ENCODE peak calls at places on chromosomes 5 and 9, in seven cellular contexts. One of them, this sample, is unnamed. For H3K27me3, the result is how much of the 10 kb centered on the place peaks cover.

GRCh38 chr5:96969401-96969800 is 33.5 kb downstream of the LNPEP start:
- DNase-seq in tibial artery: no peak
- DNase-seq in GM23338: no peak
- DNase-seq in upper lobe of left lung: no peak
- DNase-seq in heart right ventricle: no peak
- DNase-seq in right cardiac atrium: no peak
- DNase-seq in CD4-positive, CD25-positive, alpha-beta regulatory T cell: no peak
- DNase-seq in this sample: no peak

GRCh38 chr5:22649076-22649475 is 204.1 kb downstream of the CDH12 start:
- DNase-seq in tibial artery: no peak
- DNase-seq in GM23338: no peak
- DNase-seq in upper lobe of left lung: no peak
- DNase-seq in heart right ventricle: no peak
- DNase-seq in right cardiac atrium: no peak
- DNase-seq in CD4-positive, CD25-positive, alpha-beta regulatory T cell: no peak
- DNase-seq in this sample: peak

GRCh38 chr5:28743362-28743761 is 1705.0 kb upstream of the CDH9 start:
- DNase-seq in tibial artery: no peak
- DNase-seq in GM23338: no peak
- DNase-seq in upper lobe of left lung: no peak
- DNase-seq in heart right ventricle: no peak
- DNase-seq in right cardiac atrium: no peak
- DNase-seq in CD4-positive, CD25-positive, alpha-beta regulatory T cell: no peak
- DNase-seq in this sample: no peak

GRCh38 chr9:26324787-26325186 is 567.8 kb downstream of the CAAP1 start:
- DNase-seq in tibial artery: no peak
- DNase-seq in GM23338: no peak
- DNase-seq in upper lobe of left lung: no peak
- DNase-seq in heart right ventricle: no peak
- DNase-seq in right cardiac atrium: no peak
- DNase-seq in CD4-positive, CD25-positive, alpha-beta regulatory T cell: no peak
- DNase-seq in this sample: no peak

GRCh38 chr5:174327317-174327864 is 281.9 kb downstream of the NSG2 start:
- DNase-seq in tibial artery: peak
- DNase-seq in GM23338: peak
- DNase-seq in upper lobe of left lung: no peak
- DNase-seq in heart right ventricle: peak
- DNase-seq in right cardiac atrium: peak
- DNase-seq in CD4-positive, CD25-positive, alpha-beta regulatory T cell: no peak
- DNase-seq in this sample: peak

GRCh38 chr5:133751846-133752245 is 139.5 kb upstream of the FSTL4 start:
- DNase-seq in tibial artery: no peak
- DNase-seq in GM23338: no peak
- DNase-seq in upper lobe of left lung: no peak
- DNase-seq in heart right ventricle: no peak
- DNase-seq in right cardiac atrium: no peak
- DNase-seq in CD4-positive, CD25-positive, alpha-beta regulatory T cell: no peak
- DNase-seq in this sample: no peak

GRCh38 chr9:98455256-98455956 is 200.0 kb upstream of the TBC1D2 start:
- DNase-seq in tibial artery: no peak
- DNase-seq in GM23338: no peak
- DNase-seq in upper lobe of left lung: no peak
- DNase-seq in heart right ventricle: no peak
- DNase-seq in right cardiac atrium: no peak
- DNase-seq in CD4-positive, CD25-positive, alpha-beta regulatory T cell: no peak
- DNase-seq in this sample: no peak

GRCh38 chr5:128116445-128116844 is 32.9 kb downstream of the SLC12A2 start:
- DNase-seq in tibial artery: no peak
- DNase-seq in GM23338: no peak
- DNase-seq in upper lobe of left lung: no peak
- DNase-seq in heart right ventricle: no peak
- DNase-seq in right cardiac atrium: no peak
- DNase-seq in CD4-positive, CD25-positive, alpha-beta regulatory T cell: no peak
- DNase-seq in this sample: no peak

GRCh38 chr5:54009357-54009756 is 301.0 kb downstream of the ARL15 start:
- DNase-seq in tibial artery: no peak
- DNase-seq in GM23338: no peak
- DNase-seq in upper lobe of left lung: no peak
- DNase-seq in heart right ventricle: no peak
- DNase-seq in right cardiac atrium: no peak
- DNase-seq in CD4-positive, CD25-positive, alpha-beta regulatory T cell: no peak
- DNase-seq in this sample: no peak

GRCh38 chr9:68631811-68632210 is 73.2 kb upstream of the PIP5K1B start:
- DNase-seq in tibial artery: no peak
- DNase-seq in GM23338: no peak
- DNase-seq in upper lobe of left lung: no peak
- DNase-seq in heart right ventricle: no peak
- DNase-seq in right cardiac atrium: no peak
- DNase-seq in CD4-positive, CD25-positive, alpha-beta regulatory T cell: no peak
- DNase-seq in this sample: no peak

GRCh38 chr5:10538789-10539684 is 24.8 kb upstream of the ANKRD33B start:
- DNase-seq in tibial artery: no peak
- DNase-seq in GM23338: no peak
- DNase-seq in upper lobe of left lung: no peak
- DNase-seq in heart right ventricle: no peak
- DNase-seq in right cardiac atrium: no peak
- DNase-seq in CD4-positive, CD25-positive, alpha-beta regulatory T cell: no peak
- DNase-seq in this sample: peak

GRCh38 chr9:2622361-2623045 is 916 bp downstream of the VLDLR start:
- DNase-seq in tibial artery: no peak
- DNase-seq in GM23338: peak
- DNase-seq in upper lobe of left lung: peak
- DNase-seq in heart right ventricle: peak
- DNase-seq in right cardiac atrium: peak
- DNase-seq in CD4-positive, CD25-positive, alpha-beta regulatory T cell: no peak
- DNase-seq in this sample: no peak

GRCh38 chr9:131773911-131774379 is 34.1 kb upstream of the RAPGEF1 start:
- DNase-seq in tibial artery: peak
- DNase-seq in GM23338: peak
- DNase-seq in upper lobe of left lung: no peak
- DNase-seq in heart right ventricle: no peak
- DNase-seq in right cardiac atrium: peak
- DNase-seq in CD4-positive, CD25-positive, alpha-beta regulatory T cell: no peak
- DNase-seq in this sample: peak

GRCh38 chr9:131774636-131775035 is 34.8 kb upstream of the RAPGEF1 start:
- DNase-seq in tibial artery: no peak
- DNase-seq in GM23338: no peak
- DNase-seq in upper lobe of left lung: no peak
- DNase-seq in heart right ventricle: no peak
- DNase-seq in right cardiac atrium: no peak
- DNase-seq in CD4-positive, CD25-positive, alpha-beta regulatory T cell: no peak
- DNase-seq in this sample: no peak

GRCh38 chr9:131776036-131776435 is 36.2 kb upstream of the RAPGEF1 start:
- DNase-seq in tibial artery: no peak
- DNase-seq in GM23338: no peak
- DNase-seq in upper lobe of left lung: no peak
- DNase-seq in heart right ventricle: no peak
- DNase-seq in right cardiac atrium: no peak
- DNase-seq in CD4-positive, CD25-positive, alpha-beta regulatory T cell: no peak
- DNase-seq in this sample: no peak

GRCh38 chr9:131771646-131772045 is 31.8 kb upstream of the RAPGEF1 start:
- DNase-seq in tibial artery: no peak
- DNase-seq in GM23338: no peak
- DNase-seq in upper lobe of left lung: no peak
- DNase-seq in heart right ventricle: no peak
- DNase-seq in right cardiac atrium: no peak
- DNase-seq in CD4-positive, CD25-positive, alpha-beta regulatory T cell: no peak
- DNase-seq in this sample: no peak

GRCh38 chr9:131772940-131773339 is 33.1 kb upstream of the RAPGEF1 start:
- DNase-seq in tibial artery: no peak
- DNase-seq in GM23338: no peak
- DNase-seq in upper lobe of left lung: no peak
- DNase-seq in heart right ventricle: no peak
- DNase-seq in right cardiac atrium: no peak
- DNase-seq in CD4-positive, CD25-positive, alpha-beta regulatory T cell: no peak
- DNase-seq in this sample: no peak
- H3K27me3 ChIP-seq in tibial artery: under half
- H3K27me3 ChIP-seq in GM23338: under half
- H3K27me3 ChIP-seq in upper lobe of left lung: under half
- H3K27me3 ChIP-seq in heart right ventricle: under half
- H3K27me3 ChIP-seq in right cardiac atrium: under half
- H3K27me3 ChIP-seq in CD4-positive, CD25-positive, alpha-beta regulatory T cell: under half
- H3K27me3 ChIP-seq in this sample: under half

GRCh38 chr5:165624547-165624946 is 2119.1 kb downstream of the MAT2B start:
- DNase-seq in tibial artery: no peak
- DNase-seq in GM23338: no peak
- DNase-seq in upper lobe of left lung: no peak
- DNase-seq in heart right ventricle: no peak
- DNase-seq in right cardiac atrium: no peak
- DNase-seq in CD4-positive, CD25-positive, alpha-beta regulatory T cell: no peak
- DNase-seq in this sample: no peak

GRCh38 chr5:165626161-165626560 is 2120.7 kb downstream of the MAT2B start:
- DNase-seq in tibial artery: no peak
- DNase-seq in GM23338: no peak
- DNase-seq in upper lobe of left lung: no peak
- DNase-seq in heart right ventricle: no peak
- DNase-seq in right cardiac atrium: no peak
- DNase-seq in CD4-positive, CD25-positive, alpha-beta regulatory T cell: no peak
- DNase-seq in this sample: no peak

GRCh38 chr5:165620394-165620793 is 2115.0 kb downstream of the MAT2B start:
- DNase-seq in tibial artery: no peak
- DNase-seq in GM23338: no peak
- DNase-seq in upper lobe of left lung: no peak
- DNase-seq in heart right ventricle: no peak
- DNase-seq in right cardiac atrium: peak
- DNase-seq in CD4-positive, CD25-positive, alpha-beta regulatory T cell: no peak
- DNase-seq in this sample: no peak

GRCh38 chr5:165627548-165628170 is 2122.2 kb downstream of the MAT2B start:
- DNase-seq in tibial artery: no peak
- DNase-seq in GM23338: no peak
- DNase-seq in upper lobe of left lung: no peak
- DNase-seq in heart right ventricle: no peak
- DNase-seq in right cardiac atrium: no peak
- DNase-seq in CD4-positive, CD25-positive, alpha-beta regulatory T cell: no peak
- DNase-seq in this sample: no peak

DNA sequence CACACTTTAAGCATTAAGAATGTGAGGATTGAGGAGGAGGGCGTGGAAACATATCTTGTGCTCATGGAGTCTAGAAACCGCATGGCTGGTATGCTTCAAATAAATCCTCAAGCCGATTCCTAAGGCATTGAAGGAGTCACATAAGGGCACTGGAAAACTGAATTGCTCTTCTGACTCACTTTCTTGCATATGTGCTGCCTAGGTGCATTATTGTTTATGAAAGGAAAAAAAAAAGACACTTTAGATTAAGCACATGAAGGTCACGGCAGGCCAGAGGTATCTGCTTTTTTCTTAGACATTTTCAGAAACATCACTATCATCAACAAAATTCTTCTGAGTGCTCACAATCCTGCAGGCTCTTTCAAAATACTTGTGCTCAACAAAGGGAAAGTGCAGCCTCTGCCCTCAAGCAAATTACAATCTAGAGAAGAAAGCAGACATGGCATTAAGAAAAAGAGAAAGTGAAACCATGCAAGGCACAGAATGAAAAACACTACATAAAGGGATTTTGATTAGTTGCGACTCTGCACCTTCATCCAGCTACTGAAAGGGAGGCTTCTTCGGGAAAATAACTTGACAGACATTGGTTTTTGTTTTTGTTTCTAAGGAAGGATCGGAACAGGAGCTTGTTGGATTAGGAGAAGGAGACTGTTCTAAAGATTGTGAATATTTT is 2117.6 kb downstream of the MAT2B start:
- DNase-seq in tibial artery: no peak
- DNase-seq in GM23338: no peak
- DNase-seq in upper lobe of left lung: no peak
- DNase-seq in heart right ventricle: no peak
- DNase-seq in right cardiac atrium: no peak
- DNase-seq in CD4-positive, CD25-positive, alpha-beta regulatory T cell: no peak
- DNase-seq in this sample: no peak
- H3K4me3 ChIP-seq in tibial artery: no peak
- H3K4me3 ChIP-seq in GM23338: no peak
- H3K4me3 ChIP-seq in upper lobe of left lung: peak
- H3K4me3 ChIP-seq in heart right ventricle: no peak
- H3K4me3 ChIP-seq in right cardiac atrium: no peak
- H3K4me3 ChIP-seq in CD4-positive, CD25-positive, alpha-beta regulatory T cell: no peak
- H3K4me3 ChIP-seq in this sample: no peak

DNA sequence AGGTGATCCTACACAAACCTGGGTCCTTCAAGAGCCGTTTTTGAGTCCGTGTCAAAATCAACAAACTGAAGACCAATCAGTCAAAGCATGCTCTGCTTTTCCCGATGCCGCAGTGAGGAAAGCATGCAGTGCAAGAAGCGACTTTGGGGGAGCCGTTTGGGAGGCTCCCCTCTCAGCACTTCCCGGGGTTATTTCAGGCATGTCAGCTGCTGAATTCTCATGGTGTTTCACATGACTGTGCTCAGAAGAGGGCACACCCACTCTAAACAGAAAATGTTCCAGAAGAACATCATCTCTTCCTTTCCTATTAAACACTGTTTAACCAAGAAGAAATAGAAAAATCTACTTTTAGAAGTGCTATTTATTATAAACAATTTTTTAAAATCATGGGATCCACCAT is 125.5 kb downstream of the EPB41L4A start:
- DNase-seq in tibial artery: no peak
- DNase-seq in GM23338: no peak
- DNase-seq in upper lobe of left lung: no peak
- DNase-seq in heart right ventricle: no peak
- DNase-seq in right cardiac atrium: no peak
- DNase-seq in CD4-positive, CD25-positive, alpha-beta regulatory T cell: no peak
- DNase-seq in this sample: no peak
- H3K27ac ChIP-seq in tibial artery: no peak
- H3K27ac ChIP-seq in GM23338: no peak
- H3K27ac ChIP-seq in upper lobe of left lung: no peak
- H3K27ac ChIP-seq in heart right ventricle: no peak
- H3K27ac ChIP-seq in right cardiac atrium: no peak
- H3K27ac ChIP-seq in CD4-positive, CD25-positive, alpha-beta regulatory T cell: no peak
- H3K27ac ChIP-seq in this sample: no peak

GRCh38 chr5:177968661-177969211 is 27.3 kb downstream of the PROP1 start:
- DNase-seq in tibial artery: no peak
- DNase-seq in GM23338: no peak
- DNase-seq in upper lobe of left lung: no peak
- DNase-seq in heart right ventricle: no peak
- DNase-seq in right cardiac atrium: no peak
- DNase-seq in CD4-positive, CD25-positive, alpha-beta regulatory T cell: no peak
- DNase-seq in this sample: no peak
- H3K27me3 ChIP-seq in tibial artery: under half
- H3K27me3 ChIP-seq in GM23338: under half
- H3K27me3 ChIP-seq in upper lobe of left lung: under half
- H3K27me3 ChIP-seq in heart right ventricle: under half
- H3K27me3 ChIP-seq in right cardiac atrium: under half
- H3K27me3 ChIP-seq in CD4-positive, CD25-positive, alpha-beta regulatory T cell: under half
- H3K27me3 ChIP-seq in this sample: under half

DNA sequence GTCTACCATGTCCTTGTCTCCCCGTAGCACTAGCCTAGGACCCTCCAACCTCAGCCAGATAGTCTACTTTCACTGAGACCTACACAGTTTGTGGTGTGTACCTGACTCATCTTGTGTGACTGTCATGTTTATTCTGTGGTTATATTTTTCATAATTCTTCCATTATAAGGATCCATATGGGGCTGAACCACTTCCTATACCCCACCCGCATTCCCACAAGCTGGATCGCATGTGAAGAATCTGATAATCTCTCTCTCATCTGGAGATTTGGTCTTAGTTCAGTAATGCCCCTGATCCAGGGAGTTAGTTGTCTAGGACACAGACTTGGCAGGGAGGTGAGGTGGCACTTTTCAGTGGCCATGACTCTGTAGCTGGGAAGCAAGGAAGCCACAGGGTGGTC is 30.0 kb upstream of the BASP1 start:
- DNase-seq in tibial artery: no peak
- DNase-seq in GM23338: no peak
- DNase-seq in upper lobe of left lung: no peak
- DNase-seq in heart right ventricle: no peak
- DNase-seq in right cardiac atrium: no peak
- DNase-seq in CD4-positive, CD25-positive, alpha-beta regulatory T cell: no peak
- DNase-seq in this sample: no peak
- H3K4me3 ChIP-seq in tibial artery: no peak
- H3K4me3 ChIP-seq in GM23338: no peak
- H3K4me3 ChIP-seq in upper lobe of left lung: no peak
- H3K4me3 ChIP-seq in heart right ventricle: no peak
- H3K4me3 ChIP-seq in right cardiac atrium: no peak
- H3K4me3 ChIP-seq in CD4-positive, CD25-positive, alpha-beta regulatory T cell: no peak
- H3K4me3 ChIP-seq in this sample: no peak